ENCODE peak calls at places on chromosome X, in five cellular contexts. E is right cardiac atrium, Y is left lung, I is SJSA1, L is GM23338. K is an unnamed sample. For H3K4me1, the result is how much of the 10 kb centered on the place peaks cover.

GRCh38 chrX:71195959-71196727 is 26.9 kb upstream of the GJB1 start:
- DNase-seq in E (no peak), Y (no peak), I (no peak), L (peak), K (no peak)

GRCh38 chrX:1416327-1416784 is 24.4 kb upstream of the SLC25A6 start:
- DNase-seq in E (no peak), Y (no peak), I (no peak), L (no peak), K (peak)

GRCh38 chrX:2692221-2693122 is 1.4 kb downstream of the CD99 start:
- DNase-seq in E (peak), Y (no peak), I (no peak), L (peak), K (peak)

GRCh38 chrX:94695910-94696309 is 1021.9 kb downstream of the FAM133A start:
- DNase-seq in E (no peak), Y (no peak), I (no peak), L (peak), K (no peak)

GRCh38 chrX:132266583-132267355 is 47.5 kb upstream of the RAP2C start:
- DNase-seq in E (no peak), Y (no peak), I (no peak), L (no peak), K (no peak)

GRCh38 chrX:70421618-70422017 is 1.5 kb upstream of the GDPD2 start:
- DNase-seq in E (no peak), Y (no peak), I (no peak), L (peak), K (no peak)

GRCh38 chrX:96846841-96847240 is 36.9 kb upstream of the RPA4 start:
- DNase-seq in E (no peak), Y (no peak), I (no peak), L (peak), K (no peak)

GRCh38 chrX:106168107-106168506 is at the start of gene PWWP3B:
- DNase-seq in E (peak), Y (peak), I (no peak), L (peak), K (no peak)

GRCh38 chrX:17291141-17291900 is 83.7 kb upstream of the NHS start:
- DNase-seq in E (no peak), Y (no peak), I (no peak), L (peak), K (no peak)

GRCh38 chrX:17635231-17635630 is 102.1 kb upstream of the SCML1 start:
- DNase-seq in E (no peak), Y (no peak), I (peak), L (peak), K (no peak)

GRCh38 chrX:21374994-21375794 is 976 bp downstream of the CNKSR2 start:
- DNase-seq in E (no peak), Y (peak), I (no peak), L (peak), K (peak)

GRCh38 chrX:42491145-42491907 is 286.6 kb downstream of the PPP1R2C start:
- DNase-seq in E (no peak), Y (no peak), I (no peak), L (no peak), K (no peak)

GRCh38 chrX:13898603-13899002 is 81.7 kb upstream of the GPM6B start:
- DNase-seq in E (no peak), Y (no peak), I (no peak), L (no peak), K (no peak)

GRCh38 chrX:41559662-41560061 is 112.5 kb downstream of the NYX start:
- DNase-seq in E (no peak), Y (no peak), I (peak), L (no peak), K (peak)

GRCh38 chrX:71212536-71212935 is 10.5 kb upstream of the GJB1 start:
- DNase-seq in E (no peak), Y (no peak), I (no peak), L (no peak), K (no peak)

GRCh38 chrX:37462346-37462745 is 109.1 kb upstream of the LANCL3 start:
- DNase-seq in E (no peak), Y (no peak), I (no peak), L (peak), K (no peak)

GRCh38 chrX:37472836-37473235 is 98.6 kb upstream of the LANCL3 start:
- DNase-seq in E (no peak), Y (no peak), I (no peak), L (no peak), K (no peak)

GRCh38 chrX:37470711-37471110 is 100.8 kb upstream of the LANCL3 start:
- DNase-seq in E (no peak), Y (no peak), I (no peak), L (no peak), K (no peak)

DNA sequence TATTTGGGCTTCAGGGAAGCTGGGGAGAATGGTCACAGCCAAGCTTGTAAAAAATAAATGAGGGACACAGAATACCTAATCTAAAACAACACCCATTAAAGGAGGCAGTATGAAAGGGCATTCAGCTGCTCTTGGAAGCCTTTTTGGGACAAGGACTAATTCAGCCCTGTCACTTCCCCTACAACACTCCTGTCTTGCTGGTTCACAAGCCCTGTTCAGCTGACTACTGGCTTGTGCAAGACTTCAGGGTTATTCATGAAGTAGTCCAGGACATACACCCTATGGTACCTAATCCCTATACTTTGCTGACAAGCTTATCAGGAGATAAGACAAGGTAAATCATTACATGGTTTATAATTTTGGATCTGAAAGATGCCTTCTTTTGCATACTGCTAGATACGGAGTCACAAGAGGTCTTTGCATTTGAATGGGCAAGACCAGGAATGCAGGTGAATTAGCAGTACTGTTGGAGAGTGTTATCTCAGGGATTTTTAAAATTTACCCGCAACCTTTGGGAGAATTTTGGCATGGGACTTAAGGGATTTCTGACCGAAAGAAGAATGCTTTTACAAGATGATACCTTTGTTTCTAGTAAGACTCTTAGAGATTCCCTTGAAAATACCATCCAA is 103.2 kb upstream of the LANCL3 start:
- DNase-seq in E (no peak), Y (no peak), I (no peak), L (peak), K (no peak)
- H3K27ac ChIP-seq in E (no peak), Y (no peak), I (no peak), L (peak), K (no peak)

GRCh38 chrX:115598556-115598955 is 37.6 kb downstream of the PLS3 start:
- DNase-seq in E (no peak), Y (no peak), I (no peak), L (no peak), K (no peak)
- H3K4me1 ChIP-seq in E (under half), Y (under half), I (under half), L (under half), K (under half)

DNA sequence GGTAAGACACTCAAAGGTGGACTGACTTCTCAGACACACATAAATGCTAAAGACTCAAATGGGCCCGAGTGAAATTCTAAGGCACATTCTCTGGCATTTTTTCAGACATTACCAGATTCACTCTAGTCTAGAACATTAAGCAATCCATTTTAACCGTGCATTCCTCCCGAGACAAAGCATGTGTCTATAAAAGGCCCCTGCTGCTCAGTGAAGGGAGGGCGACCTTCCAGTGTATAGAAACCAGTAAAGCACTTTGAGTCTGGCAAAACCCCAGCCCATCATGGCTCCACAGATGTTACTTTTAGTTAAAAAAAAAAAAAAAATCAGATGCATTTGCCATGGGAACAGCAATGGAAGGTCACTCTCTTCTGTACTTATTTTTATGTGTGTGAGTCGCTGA is 644.5 kb downstream of the ZNF674 start:
- DNase-seq in E (no peak), Y (no peak), I (no peak), L (no peak), K (no peak)
- H3K27ac ChIP-seq in E (no peak), Y (no peak), I (no peak), L (no peak), K (no peak)

GRCh38 chrX:23861215-23861896 is 46.4 kb downstream of the APOO start:
- DNase-seq in E (no peak), Y (no peak), I (no peak), L (no peak), K (no peak)

GRCh38 chrX:23857409-23857808 is 50.3 kb downstream of the APOO start:
- DNase-seq in E (no peak), Y (no peak), I (no peak), L (no peak), K (no peak)

GRCh38 chrX:23854945-23855344 is 52.8 kb downstream of the APOO start:
- DNase-seq in E (no peak), Y (no peak), I (no peak), L (no peak), K (no peak)

GRCh38 chrX:23855569-23855968 is 52.2 kb downstream of the APOO start:
- DNase-seq in E (no peak), Y (no peak), I (no peak), L (no peak), K (no peak)

DNA sequence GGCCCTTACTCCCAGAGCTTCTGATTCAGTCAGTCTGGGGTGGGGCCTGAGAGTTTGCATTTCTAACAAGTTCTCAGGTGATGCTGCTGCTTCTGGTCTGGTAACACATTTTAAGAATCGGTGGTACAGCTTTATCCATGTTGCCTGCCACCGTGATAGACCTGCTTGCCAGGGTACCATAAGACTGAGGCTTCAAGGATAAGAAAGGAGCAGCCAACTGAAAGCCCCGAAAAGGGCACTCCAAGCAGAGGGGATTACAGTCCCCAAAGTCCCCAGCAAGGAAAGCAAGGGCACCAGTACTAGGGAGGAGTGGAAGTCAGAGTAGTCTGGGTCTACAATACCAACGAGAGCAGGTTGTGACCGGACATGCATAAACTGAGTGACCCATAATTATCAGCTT is 49.8 kb downstream of the APOO start:
- DNase-seq in E (no peak), Y (no peak), I (no peak), L (no peak), K (no peak)
- H3K4me1 ChIP-seq in E (under half), Y (under half), I (under half), L (under half), K (under half)

DNA sequence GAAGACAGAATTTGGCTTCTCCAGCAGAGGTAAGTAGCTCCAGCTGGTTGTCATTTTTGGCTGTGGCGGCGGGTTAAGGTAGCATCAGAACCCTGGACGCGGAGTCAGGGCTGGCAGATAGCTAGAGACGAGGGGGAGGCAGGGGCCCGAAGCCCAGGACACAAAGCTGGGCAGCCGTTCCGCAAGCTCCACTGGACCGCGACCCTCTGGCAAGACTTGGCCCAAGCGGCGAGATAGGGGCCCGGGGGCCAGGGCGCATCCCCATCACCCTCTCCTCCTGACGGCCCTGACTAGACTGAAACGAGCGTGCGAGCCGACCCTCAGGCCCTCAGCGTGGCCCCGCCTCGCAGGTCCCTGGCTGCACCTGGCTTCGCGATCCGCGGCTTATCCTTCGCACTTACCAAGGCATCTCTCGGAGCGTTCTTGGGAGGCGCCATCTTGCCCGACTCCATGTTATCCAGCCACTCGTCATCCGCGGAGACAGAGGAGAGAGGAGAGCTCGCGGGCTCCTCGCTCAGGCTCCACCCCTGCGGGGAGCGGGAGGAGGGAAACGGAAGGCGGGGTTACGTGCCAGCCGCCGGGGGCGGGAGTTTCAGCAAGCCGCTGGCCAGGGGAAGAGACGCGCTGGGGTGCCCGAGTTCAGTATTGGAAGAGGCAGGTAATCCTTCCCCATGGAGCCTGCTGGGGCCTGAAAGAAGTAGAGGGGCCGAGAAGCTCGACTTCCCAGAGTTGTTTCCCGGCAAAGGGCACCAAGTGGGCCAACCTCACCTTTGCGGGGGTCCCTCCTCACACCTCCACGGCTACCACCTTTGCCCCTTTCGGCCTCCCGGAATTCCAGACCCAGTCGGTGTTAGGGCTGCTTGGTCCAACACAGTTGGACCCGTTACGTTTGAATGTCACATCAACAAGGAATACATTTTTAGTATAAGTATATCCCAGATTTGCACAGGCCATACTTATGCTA is at the start of gene TAF9B:
- DNase-seq in E (peak), Y (peak), I (peak), L (peak), K (peak)
- H3K27ac ChIP-seq in E (peak), Y (peak), I (peak), L (no peak), K (peak)

GRCh38 chrX:129768186-129768585 is 11.6 kb upstream of the SASH3 start:
- DNase-seq in E (no peak), Y (no peak), I (no peak), L (no peak), K (no peak)

GRCh38 chrX:129769467-129770154 is 10.1 kb upstream of the SASH3 start:
- DNase-seq in E (no peak), Y (no peak), I (no peak), L (no peak), K (no peak)

GRCh38 chrX:129771266-129771995 is 8.3 kb upstream of the SASH3 start:
- DNase-seq in E (no peak), Y (no peak), I (no peak), L (no peak), K (no peak)

GRCh38 chrX:129772796-129773431 is 6.8 kb upstream of the SASH3 start:
- DNase-seq in E (peak), Y (peak), I (no peak), L (peak), K (peak)

DNA sequence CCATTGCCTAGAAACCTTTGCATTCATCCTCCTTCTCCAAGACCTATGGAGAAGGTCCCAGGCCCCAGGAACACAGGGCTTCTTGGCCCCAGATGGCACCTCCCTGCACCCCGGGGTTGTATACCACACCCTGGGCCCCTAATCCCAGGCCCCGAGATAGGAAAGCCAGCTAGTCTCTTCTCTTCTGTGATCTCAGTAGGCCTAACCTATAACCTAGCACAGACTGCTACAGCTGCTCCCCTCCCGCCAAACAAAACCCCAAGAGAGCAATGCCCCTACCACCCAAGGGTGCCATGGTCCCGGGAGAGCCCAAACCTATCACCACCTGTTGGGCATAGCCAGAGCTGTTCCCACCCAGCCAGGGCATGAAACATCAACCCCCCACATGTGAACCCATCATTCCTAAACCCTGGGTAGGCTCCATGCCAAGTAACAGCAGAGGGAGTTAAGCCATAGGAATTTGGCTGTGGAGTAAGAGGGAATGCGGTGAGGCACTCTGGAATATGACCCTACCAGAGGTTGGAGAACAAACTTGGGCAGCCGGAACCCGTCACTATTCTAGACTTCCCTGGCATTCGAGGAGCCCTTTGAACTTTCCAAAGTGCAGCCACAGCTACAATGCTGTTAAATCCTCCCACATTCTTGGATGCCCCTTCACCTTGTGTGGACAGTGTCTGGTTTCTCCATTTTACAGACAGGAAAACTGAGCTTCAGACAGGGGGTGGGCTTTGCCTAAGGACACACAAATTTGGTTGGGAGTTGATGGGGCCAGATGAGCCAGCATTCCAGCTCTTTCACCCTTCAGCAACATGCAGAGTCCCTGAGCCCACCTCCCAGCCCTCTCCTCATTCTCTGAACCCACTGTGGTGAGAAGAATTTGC is 10.9 kb upstream of the SASH3 start:
- DNase-seq in E (no peak), Y (no peak), I (no peak), L (no peak), K (no peak)
- H3K4me1 ChIP-seq in E (under half), Y (under half), I (under half), L (under half), K (under half)

DNA sequence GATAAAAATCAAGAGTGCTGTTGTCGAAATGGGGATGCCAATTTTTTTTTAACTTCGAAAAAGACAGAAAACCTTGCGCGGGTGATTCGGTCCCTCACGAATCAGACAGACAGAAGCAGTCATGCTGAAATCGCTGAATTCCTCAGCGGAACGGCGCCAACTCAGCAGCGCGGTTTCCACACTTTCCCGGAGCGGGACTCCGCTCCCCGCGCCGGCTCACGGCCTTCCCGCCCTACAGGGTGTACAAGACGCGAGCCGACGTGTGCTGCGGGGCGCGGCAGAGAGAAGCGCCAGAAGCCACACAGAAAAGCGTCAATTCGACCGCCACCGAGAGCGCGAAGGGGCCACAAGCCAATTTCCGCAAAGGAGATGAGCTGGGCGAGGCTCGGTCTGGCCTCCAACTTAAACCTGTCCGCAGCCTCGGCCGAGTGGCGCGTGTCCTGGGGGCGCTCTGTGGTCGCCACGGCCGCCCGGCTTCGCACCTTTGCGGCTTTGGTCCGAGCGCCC is 1.3 kb downstream of the NEXMIF start:
- DNase-seq in E (peak), Y (peak), I (no peak), L (peak), K (peak)
- H3K27ac ChIP-seq in E (no peak), Y (no peak), I (no peak), L (no peak), K (peak)

GRCh38 chrX:73932522-73932921 is 369.5 kb downstream of the CHIC1 start:
- DNase-seq in E (no peak), Y (no peak), I (no peak), L (no peak), K (no peak)
- H3K4me1 ChIP-seq in E (under half), Y (under half), I (under half), L (under half), K (under half)

GRCh38 chrX:154011376-154012335 is 8.0 kb downstream of the IRAK1 start:
- DNase-seq in E (no peak), Y (peak), I (no peak), L (no peak), K (no peak)

GRCh38 chrX:154006965-154007364 is 12.7 kb downstream of the IRAK1 start:
- DNase-seq in E (no peak), Y (peak), I (no peak), L (no peak), K (no peak)

GRCh38 chrX:154012336-154012991 is 7.2 kb downstream of the IRAK1 start:
- DNase-seq in E (no peak), Y (peak), I (no peak), L (peak), K (no peak)

GRCh38 chrX:154010330-154011087 is 9.2 kb downstream of the IRAK1 start:
- DNase-seq in E (no peak), Y (peak), I (no peak), L (no peak), K (no peak)

GRCh38 chrX:154008521-154008920 is 11.2 kb downstream of the IRAK1 start:
- DNase-seq in E (no peak), Y (no peak), I (no peak), L (no peak), K (no peak)
- H3K27ac ChIP-seq in E (no peak), Y (no peak), I (no peak), L (no peak), K (no peak)